ENCODE peak calls at places on chromosomes 4 and X, in seven cellular contexts. F, L, I, W, O, K and D are unnamed samples.

GRCh38 chrX:47854474-47854873 is 17.8 kb downstream of the ZNF81 start:
- DNase-seq in F (no peak), W (peak; percentile 16), O (no peak), L (peak; percentile 46), I (peak; percentile 22), K (no peak), D (peak; percentile 47)

GRCh38 chrX:65513610-65514009 is 21.0 kb downstream of the LAS1L start:
- DNase-seq in I (no peak), K (no peak), L (no peak), F (no peak), W (no peak), O (no peak), D (no peak)

GRCh38 chr4:184959309-184959708 is 59.0 kb upstream of the HELT start:
- DNase-seq in O (no peak), F (no peak), L (no peak), K (no peak), W (no peak), I (no peak), D (no peak)

GRCh38 chrX:55451990-55452824 is at the start of gene MAGEH1:
- DNase-seq in I (peak; percentile 86), F (peak; percentile 88), O (peak; percentile 72), L (peak; percentile 84), W (peak; percentile 76), K (peak; percentile 46), D (peak; percentile 77)

GRCh38 chr4:184647391-184648101 is 1.7 kb downstream of the CASP3 start:
- DNase-seq in I (no peak), W (no peak), L (no peak), K (no peak), F (no peak), O (no peak), D (peak; percentile 25)

GRCh38 chr4:5137226-5137625 is 85.9 kb downstream of the STK32B start:
- DNase-seq in I (no peak), F (no peak), K (no peak), W (no peak), L (no peak), O (no peak), D (no peak)

GRCh38 chrX:125681507-125681906 is 361.8 kb downstream of the TEX13C start:
- DNase-seq in I (peak; percentile 84), L (no peak), K (no peak), O (no peak), F (no peak), W (no peak), D (no peak)

GRCh38 chrX:24965400-24965799 is 50.4 kb downstream of the ARX start:
- DNase-seq in L (no peak), I (no peak), W (no peak), F (no peak), O (no peak), K (no peak), D (no peak)

GRCh38 chrX:139759637-139760036 is 51.7 kb upstream of the MCF2 start:
- DNase-seq in F (no peak), L (no peak), W (no peak), I (peak; percentile 1), K (peak; percentile 1), O (no peak), D (peak; percentile 27)

GRCh38 chrX:85112270-85112669 is 108.6 kb downstream of the APOOL start:
- DNase-seq in L (no peak), F (no peak), K (no peak), W (no peak), I (no peak), O (no peak), D (no peak)

GRCh38 chr4:123564758-123565346 is 168.3 kb downstream of the SPRY1 start:
- DNase-seq in F (no peak), I (peak; percentile 89), K (peak; percentile 74), W (peak; percentile 41), O (no peak), L (peak; percentile 59), D (peak; percentile 70)

GRCh38 chr4:102455750-102456149 is 45.4 kb upstream of the NFKB1 start:
- DNase-seq in K (no peak), F (no peak), I (no peak), O (no peak), L (no peak), W (no peak), D (no peak)

GRCh38 chr4:173509031-173510001 is 20.7 kb downstream of the HAND2 start:
- DNase-seq in I (no peak), W (no peak), F (no peak), O (no peak), K (no peak), L (no peak), D (peak; percentile 72)

GRCh38 chrX:74061879-74062278 is 242.1 kb upstream of the ZCCHC13 start:
- DNase-seq in F (no peak), K (no peak), L (no peak), O (no peak), W (no peak), I (no peak), D (no peak)

GRCh38 chr4:74822603-74823002 is 28.3 kb upstream of the BTC start:
- DNase-seq in F (no peak), W (no peak), O (no peak), K (no peak), I (no peak), L (no peak), D (no peak)

GRCh38 chr4:25861951-25862410 is 807 bp downstream of the SEL1L3 start:
- DNase-seq in O (no peak), F (no peak), W (no peak), K (peak; percentile 16), I (peak; percentile 73), L (peak; percentile 20), D (peak; percentile 55)

GRCh38 chrX:136147320-136147901 is at the start of gene FHL1:
- DNase-seq in I (peak; percentile 4), L (peak; percentile 20), F (peak; percentile 82), K (peak; percentile 18), W (peak; percentile 25), O (peak; percentile 28), D (no peak)

GRCh38 chrX:45344597-45344996 is 143.9 kb upstream of the DIPK2B start:
- DNase-seq in O (no peak), W (no peak), K (no peak), I (no peak), F (no peak), L (no peak), D (peak; percentile 94)

GRCh38 chr4:173243321-173243720 is 74.7 kb downstream of the GALNT7 start:
- DNase-seq in I (no peak), W (no peak), F (no peak), K (peak; percentile 9), L (no peak), O (no peak), D (peak; percentile 33)

GRCh38 chr4:53962516-53963225 is 101.7 kb downstream of the CHIC2 start:
- DNase-seq in L (no peak), K (no peak), O (no peak), I (no peak), W (peak; percentile 3), F (no peak), D (peak; percentile 74)
- H3K4me3 ChIP-seq in L (no peak overlapping the region), K (no peak overlapping the region), O (no peak overlapping the region), I (no peak overlapping the region), W (no peak overlapping the region), F (no peak overlapping the region), D (no peak overlapping the region)

GRCh38 chr4:76784237-76784636 is 113.7 kb downstream of the SOWAHB start:
- DNase-seq in L (no peak), O (no peak), W (no peak), F (no peak), I (no peak), K (no peak), D (no peak)
- TF ChIP-seq CTCF in L (no peak), O (no peak), W (no peak), F (no peak), I (peak; percentile 44), K (no peak), D (no peak)

DNA sequence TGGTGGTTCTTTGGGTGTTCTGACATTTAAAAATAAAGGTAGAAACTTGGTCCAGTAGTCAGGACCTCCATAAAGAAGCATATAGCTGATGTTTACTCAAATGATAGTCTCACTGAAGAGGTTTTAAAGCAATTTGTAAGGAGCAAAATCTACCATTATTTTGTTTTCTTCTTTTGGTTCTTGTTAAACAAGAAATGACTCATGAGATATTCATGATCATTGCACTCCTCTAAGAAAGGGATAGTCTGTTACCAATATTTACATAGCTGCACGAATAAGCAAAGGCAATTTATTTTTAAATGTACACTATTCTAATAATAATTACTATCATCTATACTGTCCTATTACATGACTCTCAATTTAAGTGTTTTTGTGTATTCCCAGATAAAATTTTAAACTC is 397.9 kb downstream of the FAM47B start:
- DNase-seq in O (no peak), L (no peak), F (no peak), W (no peak), I (no peak), K (no peak), D (no peak)
- H3K4me3 ChIP-seq in O (no peak overlapping the region), L (no peak overlapping the region), F (no peak overlapping the region), W (no peak overlapping the region), I (no peak overlapping the region), K (peak overlapping the region; percentile 28), D (no peak overlapping the region)

DNA sequence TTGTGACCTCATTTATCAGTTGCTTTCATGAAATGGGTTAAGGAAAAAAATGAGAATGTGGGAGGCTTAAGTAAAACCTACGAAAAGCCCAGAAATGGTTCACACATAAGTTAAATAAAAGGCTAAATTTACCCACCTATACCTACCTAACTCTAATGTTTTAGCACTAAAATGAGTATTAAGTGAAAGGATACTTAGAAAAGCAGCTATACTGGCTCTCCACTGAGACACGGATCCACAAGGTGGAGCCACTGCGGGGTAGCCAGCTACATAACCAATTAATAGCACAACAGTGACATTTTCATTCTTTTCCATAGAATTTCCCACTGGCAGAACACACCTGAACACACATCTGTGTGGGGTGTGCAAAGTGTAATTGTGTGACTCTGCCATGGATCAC is 101.9 kb downstream of the MAML3 start:
- DNase-seq in L (peak; percentile 50), K (no peak), O (no peak), W (peak; percentile 48), I (peak; percentile 29), F (peak; percentile 70), D (peak; percentile 57)
- TF ChIP-seq CTCF in L (peak; percentile 65), K (peak; percentile 46), O (no peak), W (peak; percentile 49), I (peak; percentile 78), F (peak; percentile 63), D (peak; percentile 71)

DNA sequence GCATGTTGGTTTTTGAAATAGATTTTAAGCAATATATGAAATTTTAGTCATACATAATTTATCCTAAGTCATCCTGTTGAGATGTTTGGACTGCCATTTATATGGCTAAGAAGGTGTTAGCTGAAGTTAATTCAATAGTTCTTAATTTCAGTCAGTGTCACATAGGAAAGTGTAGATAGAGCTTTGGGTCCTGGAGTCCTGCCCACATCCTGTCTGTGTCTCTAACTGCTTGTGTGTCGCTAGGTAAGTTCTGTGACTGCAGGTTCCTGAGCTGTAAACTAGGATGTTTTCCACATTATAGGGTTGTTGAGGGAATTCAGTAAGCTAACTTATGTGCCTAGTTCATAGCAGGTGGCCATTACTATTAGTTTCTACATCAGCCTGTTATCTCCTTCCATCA is 20.7 kb downstream of the OFD1 start:
- DNase-seq in F (no peak), I (peak; percentile 47), O (no peak), L (no peak), W (no peak), K (no peak), D (no peak)
- H3K4me3 ChIP-seq in F (no peak overlapping the region), I (peak overlapping the region; percentile 16), O (no peak overlapping the region), L (no peak overlapping the region), W (no peak overlapping the region), K (no peak overlapping the region), D (no peak overlapping the region)